ENCODE peak calls at places on chromosomes 16 and 17, in four cellular contexts. C, X, L and P are unnamed samples.

GRCh38 chr16:57624806-57625500 is 3.5 kb upstream of the ADGRG1 start:
- DNase-seq in X (no peak), L (no peak), C (no peak), P (no peak)

GRCh38 chr17:5702951-5703510 is 118.7 kb upstream of the NLRP1 start:
- DNase-seq in C (no peak), L (no peak), X (no peak), P (no peak)

GRCh38 chr16:67967956-67968439 is 439 bp downstream of the SLC12A4 start:
- DNase-seq in L (peak), C (no peak), X (peak), P (peak)

GRCh38 chr17:49132699-49133364 is at the start of gene B4GALNT2:
- DNase-seq in X (peak), L (no peak), C (no peak), P (no peak)

GRCh38 chr16:592518-593306 is 2.8 kb downstream of the RAB40C start:
- DNase-seq in C (peak), X (no peak), L (no peak), P (peak)

GRCh38 chr17:66547170-66547865 is 244.9 kb downstream of the PRKCA start:
- DNase-seq in X (no peak), C (peak), L (no peak), P (no peak)

GRCh38 chr17:60160829-60161501 is 11.2 kb downstream of the CA4 start:
- DNase-seq in X (no peak), L (no peak), C (no peak), P (no peak)

GRCh38 chr16:1317479-1318267 is 8.2 kb downstream of the UBE2I start:
- DNase-seq in C (no peak), L (no peak), X (no peak), P (no peak)

GRCh38 chr17:29705352-29705751 is 82.6 kb upstream of the CORO6 start:
- DNase-seq in X (no peak), C (no peak), L (no peak), P (no peak)

GRCh38 chr17:11144358-11145233 is 96.4 kb upstream of the SHISA6 start:
- DNase-seq in C (peak), L (peak), X (peak), P (peak)

GRCh38 chr17:36578671-36579070 is 13.0 kb upstream of the DHRS11 start:
- DNase-seq in C (no peak), L (no peak), X (no peak), P (no peak)

GRCh38 chr16:352547-353403 is at the start of gene AXIN1:
- DNase-seq in C (peak), L (peak), X (peak), P (peak)

GRCh38 chr17:69122065-69122464 is 19.6 kb downstream of the ABCA6 start:
- DNase-seq in L (no peak), X (no peak), C (no peak), P (no peak)

GRCh38 chr17:75637561-75637960 is 4.3 kb downstream of the SMIM5 start:
- DNase-seq in C (no peak), X (no peak), L (no peak), P (no peak)

GRCh38 chr16:85569615-85570212 is 43.4 kb upstream of the GSE1 start:
- DNase-seq in L (peak), X (no peak), C (no peak), P (peak)

GRCh38 chr17:32461853-32462617 is 17.7 kb downstream of the PSMD11 start:
- DNase-seq in L (peak), C (peak), X (peak), P (peak)

GRCh38 chr16:11557811-11558210 is 28.9 kb downstream of the LITAF start:
- DNase-seq in C (no peak), X (no peak), L (no peak), P (no peak)
- TF ChIP-seq ELF4 in C (no peak), X (no peak), L (no peak), P (no peak)

GRCh38 chr17:56771975-56772374 is 61.7 kb downstream of the C17orf67 start:
- DNase-seq in C (no peak), X (no peak), L (no peak), P (no peak)

GRCh38 chr17:56772442-56772841 is 61.3 kb downstream of the C17orf67 start:
- DNase-seq in X (no peak), C (peak), L (no peak), P (no peak)

GRCh38 chr17:56774650-56775049 is 59.1 kb downstream of the C17orf67 start:
- DNase-seq in X (no peak), C (no peak), L (no peak), P (no peak)

GRCh38 chr17:56771563-56771962 is 62.2 kb downstream of the C17orf67 start:
- DNase-seq in L (no peak), X (no peak), C (no peak), P (no peak)

GRCh38 chr17:56773124-56773523 is 60.6 kb downstream of the C17orf67 start:
- DNase-seq in C (no peak), X (no peak), L (peak), P (no peak)
- TF ChIP-seq ELF4 in C (no peak), X (no peak), L (no peak), P (no peak)

DNA sequence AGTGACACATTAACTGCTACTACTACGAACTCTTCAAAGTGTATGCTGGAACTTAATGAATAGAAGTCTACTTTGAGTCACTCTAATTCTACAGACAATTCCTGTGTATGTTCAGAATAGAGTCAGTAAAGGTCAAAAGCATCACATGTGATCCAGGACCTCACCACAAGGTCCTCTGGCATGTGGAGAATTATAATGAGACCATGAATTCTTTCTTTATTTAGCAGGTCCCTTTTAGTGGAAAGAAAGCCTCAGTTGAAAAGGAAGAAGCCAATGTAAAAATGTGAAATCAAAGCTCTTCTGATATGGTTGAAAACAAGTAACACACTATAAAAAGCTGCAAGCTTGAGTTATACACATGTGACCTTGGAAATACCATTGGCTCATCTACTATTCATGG is 1612.1 kb upstream of the GOT2 start:
- DNase-seq in C (no peak), X (no peak), L (no peak), P (no peak)
- TF ChIP-seq ELF4 in C (no peak), X (no peak), L (no peak), P (no peak)

GRCh38 chr17:38454528-38454927 is 26.3 kb downstream of the ARHGAP23 start:
- DNase-seq in C (no peak), L (no peak), X (no peak), P (no peak)

GRCh38 chr17:38453951-38454421 is 25.7 kb downstream of the ARHGAP23 start:
- DNase-seq in C (no peak), L (no peak), X (no peak), P (no peak)

GRCh38 chr17:38451030-38451839 is 23.0 kb downstream of the ARHGAP23 start:
- DNase-seq in C (peak), L (no peak), X (peak), P (no peak)

GRCh38 chr17:38451840-38452529 is 23.7 kb downstream of the ARHGAP23 start:
- DNase-seq in C (no peak), L (peak), X (peak), P (no peak)

DNA sequence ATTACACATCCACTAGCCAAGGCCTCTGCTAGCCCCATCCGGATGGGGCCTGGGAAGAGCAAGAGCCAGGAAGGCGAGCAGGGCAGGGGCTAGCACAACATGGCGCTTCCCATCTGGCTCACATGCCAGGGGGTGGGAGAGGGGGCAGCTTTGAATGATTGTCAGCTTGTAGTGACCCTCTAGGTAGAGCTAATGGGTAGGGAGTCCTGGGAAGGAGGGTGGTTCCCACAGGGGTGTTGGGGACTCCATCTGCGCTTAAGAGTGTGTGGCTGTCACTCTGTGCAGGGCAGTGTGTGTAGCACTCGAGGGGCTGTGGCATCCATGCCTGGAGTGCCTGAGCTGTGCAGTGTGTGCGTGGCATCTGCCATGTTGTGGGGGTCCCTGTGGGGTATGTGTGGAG is 24.5 kb downstream of the ARHGAP23 start:
- DNase-seq in C (no peak), L (no peak), X (no peak), P (no peak)
- TF ChIP-seq ELF4 in C (no peak), L (no peak), X (no peak), P (no peak)

GRCh38 chr17:78144736-78145641 is 1.2 kb upstream of the C17orf99 start:
- DNase-seq in L (no peak), X (no peak), C (no peak), P (no peak)

GRCh38 chr17:78146471-78146869 is 285 bp downstream of the C17orf99 start:
- DNase-seq in L (no peak), X (no peak), C (no peak), P (no peak)

GRCh38 chr17:78148286-78149016 is 2.3 kb downstream of the C17orf99 start:
- DNase-seq in X (no peak), C (peak), L (no peak), P (no peak)

GRCh38 chr17:78146881-78147280 is 696 bp downstream of the C17orf99 start:
- DNase-seq in X (no peak), C (no peak), L (no peak), P (no peak)

GRCh38 chr17:78147315-78147998 is 1.3 kb downstream of the C17orf99 start:
- DNase-seq in L (no peak), C (no peak), X (no peak), P (no peak)
- TF ChIP-seq ELF4 in L (no peak), C (no peak), X (no peak), P (no peak)

GRCh38 chr17:17107891-17108680 is 65.8 kb downstream of the MPRIP start:
- DNase-seq in C (no peak), X (no peak), L (no peak), P (no peak)
- TF ChIP-seq ELF4 in C (no peak), X (no peak), L (no peak), P (no peak)

GRCh38 chr17:74290340-74290739 is 16.3 kb downstream of the DNAI2 start:
- DNase-seq in C (no peak), L (peak), X (no peak), P (no peak)
- TF ChIP-seq ELF4 in C (no peak), L (no peak), X (no peak), P (no peak)

GRCh38 chr16:28166394-28167208 is 45.2 kb downstream of the XPO6 start:
- DNase-seq in X (no peak), L (no peak), C (peak), P (no peak)
- TF ChIP-seq ELF4 in X (no peak), L (no peak), C (no peak), P (no peak)

DNA sequence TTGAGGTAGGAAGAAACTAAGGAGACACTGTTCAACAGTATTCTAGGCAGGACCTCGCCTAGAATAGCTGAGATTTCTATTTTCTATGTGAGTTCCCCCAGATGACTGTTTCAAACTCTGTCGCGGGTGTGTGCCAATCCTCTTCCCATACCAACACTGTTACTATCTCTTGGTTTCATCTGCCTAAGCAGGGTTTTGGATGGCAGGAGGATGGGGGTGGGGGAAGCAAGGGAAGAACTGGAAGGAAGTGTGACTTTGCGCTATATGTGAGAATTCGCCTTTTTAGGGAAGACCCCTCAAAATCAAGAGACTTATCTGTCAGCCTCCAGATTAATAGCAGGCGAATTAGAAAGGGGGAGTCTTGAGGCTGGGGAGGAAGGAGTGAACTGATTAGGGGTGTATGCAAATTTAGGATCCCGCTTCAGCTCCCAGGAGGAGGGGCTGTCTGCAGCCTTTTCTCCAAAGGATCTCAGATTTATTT is 521 bp upstream of the G6PC3 start:
- DNase-seq in C (no peak), X (no peak), L (no peak), P (no peak)
- TF ChIP-seq ELF4 in C (no peak), X (no peak), L (no peak), P (no peak)

GRCh38 chr16:79007614-79008013 is 592.9 kb downstream of the MAF start:
- DNase-seq in X (no peak), C (no peak), L (no peak), P (no peak)
- TF ChIP-seq ELF4 in X (no peak), C (no peak), L (no peak), P (no peak)